ENCODE peak calls at places on chromosomes 13 and 19, in ten cellular contexts. C is GM23338; O is GM04504; B is pancreas; E is uterus; N is germinal center; S is activated CD4-positive, alpha-beta T cell treated with anti-CD3 and anti-CD28 coated beads, Interleukin-2, amount 50 U/mL, for 1 hour; Y is NCI-H2029; V is H9; I is transverse colon. G is an unnamed sample.

GRCh38 chr13:51453959-51454703 is 1.3 kb upstream of the INTS6 start:
- DNase-seq in C (peak), O (no peak), B (peak), E (peak), N (no peak), S (peak), Y (peak), V (no peak), I (peak), G (no peak)

GRCh38 chr19:57161985-57162544 is 5.2 kb downstream of the DUXA start:
- DNase-seq in C (no peak), O (no peak), B (no peak), E (no peak), N (no peak), S (no peak), Y (no peak), V (no peak), I (no peak), G (no peak)

GRCh38 chr13:35978607-35979316 is 152.4 kb downstream of the DCLK1 start:
- DNase-seq in C (peak), O (peak), B (peak), E (peak), N (peak), S (no peak), Y (no peak), V (no peak), I (no peak), G (peak)

GRCh38 chr19:5205388-5205787 is 135.2 kb downstream of the PTPRS start:
- DNase-seq in C (no peak), O (no peak), B (no peak), E (no peak), N (no peak), S (no peak), Y (no peak), V (no peak), I (no peak), G (no peak)

GRCh38 chr19:38731654-38732301 is 12.5 kb downstream of the CAPN12 start:
- DNase-seq in C (no peak), O (no peak), B (peak), E (no peak), N (no peak), S (no peak), Y (peak), V (peak), I (peak), G (no peak)

GRCh38 chr13:96532804-96533203 is 442.9 kb downstream of the HS6ST3 start:
- DNase-seq in C (no peak), O (no peak), B (no peak), E (no peak), N (no peak), S (no peak), Y (no peak), V (no peak), I (no peak), G (no peak)

GRCh38 chr19:49861541-49862410 is 5.6 kb downstream of the PNKP start:
- DNase-seq in C (no peak), O (no peak), B (peak), E (peak), N (no peak), S (no peak), Y (no peak), V (peak), I (no peak), G (no peak)

GRCh38 chr13:111005364-111005763 is 90.5 kb upstream of the ANKRD10 start:
- DNase-seq in C (no peak), O (peak), B (no peak), E (no peak), N (no peak), S (no peak), Y (no peak), V (no peak), I (no peak), G (no peak)

GRCh38 chr19:21474671-21475181 is 30.7 kb upstream of the ZNF429 start:
- DNase-seq in C (peak), O (peak), B (peak), E (peak), N (peak), S (peak), Y (peak), V (peak), I (peak), G (no peak)

GRCh38 chr13:50476579-50476978 is 366.9 kb downstream of the DLEU7 start:
- DNase-seq in C (no peak), O (no peak), B (no peak), E (no peak), N (no peak), S (no peak), Y (no peak), V (no peak), I (no peak), G (no peak)

GRCh38 chr13:105908581-105908980 is 626.9 kb downstream of the EFNB2 start:
- DNase-seq in C (no peak), O (no peak), B (no peak), E (no peak), N (no peak), S (no peak), Y (no peak), V (no peak), I (no peak), G (no peak)

GRCh38 chr13:24254151-24254810 is 55.1 kb upstream of the C1QTNF9 start:
- DNase-seq in C (no peak), O (no peak), B (no peak), E (no peak), N (no peak), S (peak), Y (no peak), V (no peak), I (no peak), G (no peak)

GRCh38 chr13:35630551-35631275 is 154.2 kb upstream of the MAB21L1 start:
- DNase-seq in C (peak), O (peak), B (no peak), E (no peak), N (peak), S (no peak), Y (no peak), V (peak), I (no peak), G (peak)

GRCh38 chr13:30049692-30050091 is 199.3 kb upstream of the UBL3 start:
- DNase-seq in C (no peak), O (no peak), B (no peak), E (no peak), N (no peak), S (no peak), Y (no peak), V (no peak), I (no peak), G (peak)

GRCh38 chr19:51367565-51368365 is 1.0 kb downstream of the CLDND2 start:
- DNase-seq in C (peak), O (peak), B (peak), E (peak), N (peak), S (peak), Y (peak), V (peak), I (peak), G (peak)

GRCh38 chr19:27777726-27778125 is 1435.2 kb downstream of the UQCRFS1 start:
- DNase-seq in C (peak), O (no peak), B (no peak), E (no peak), N (no peak), S (no peak), Y (no peak), V (peak), I (no peak), G (no peak)

GRCh38 chr19:11221082-11221598 is 18.3 kb upstream of the ANGPTL8 start:
- DNase-seq in C (no peak), O (no peak), B (no peak), E (no peak), N (no peak), S (no peak), Y (no peak), V (no peak), I (no peak), G (no peak)

G was measured in foreskin keratinocyte.